ENCODE peak calls at places on chromosomes 2 and 18, in nine cellular contexts. M, Q, U, X, J, W, K, S and P are unnamed samples.

GRCh38 chr2:218375212-218375611 is 6.9 kb upstream of the SLC11A1 start:
- DNase-seq in M (no peak), Q (peak), U (no peak), X (no peak), J (no peak), W (no peak), K (no peak), S (no peak), P (no peak)

GRCh38 chr2:97728091-97728596 is 14.8 kb downstream of the ZAP70 start:
- DNase-seq in M (no peak), Q (no peak), U (peak), X (no peak), J (peak), W (no peak), K (no peak), S (no peak), P (no peak)

GRCh38 chr2:61272421-61273070 is 110.6 kb downstream of the C2orf74 start:
- DNase-seq in M (no peak), Q (peak), U (peak), X (no peak), J (no peak), W (no peak), K (no peak), S (no peak), P (no peak)

GRCh38 chr2:232349546-232349945 is 29.0 kb upstream of the ALPP start:
- DNase-seq in M (no peak), Q (no peak), U (no peak), X (peak), J (no peak), W (no peak), K (no peak), S (no peak), P (no peak)

GRCh38 chr2:212711851-212712250 is 173.2 kb upstream of the ERBB4 start:
- DNase-seq in M (no peak), Q (peak), U (peak), X (no peak), J (peak), W (no peak), K (no peak), S (no peak), P (no peak)

GRCh38 chr2:98445167-98445522 is 487 bp downstream of the INPP4A start:
- DNase-seq in M (no peak), Q (no peak), U (no peak), X (peak), J (no peak), W (no peak), K (no peak), S (no peak), P (no peak)

GRCh38 chr2:158644139-158644538 is 151.0 kb upstream of the DAPL1 start:
- DNase-seq in M (no peak), Q (peak), U (peak), X (no peak), J (no peak), W (no peak), K (no peak), S (no peak), P (no peak)

GRCh38 chr2:156054983-156055382 is 277.5 kb downstream of the NR4A2 start:
- DNase-seq in M (no peak), Q (no peak), U (no peak), X (no peak), J (no peak), W (no peak), K (no peak), S (no peak), P (no peak)

GRCh38 chr2:31236433-31237205 is 2.7 kb downstream of the EHD3 start:
- DNase-seq in M (peak), Q (no peak), U (no peak), X (no peak), J (no peak), W (peak), K (no peak), S (no peak), P (no peak)

DNA sequence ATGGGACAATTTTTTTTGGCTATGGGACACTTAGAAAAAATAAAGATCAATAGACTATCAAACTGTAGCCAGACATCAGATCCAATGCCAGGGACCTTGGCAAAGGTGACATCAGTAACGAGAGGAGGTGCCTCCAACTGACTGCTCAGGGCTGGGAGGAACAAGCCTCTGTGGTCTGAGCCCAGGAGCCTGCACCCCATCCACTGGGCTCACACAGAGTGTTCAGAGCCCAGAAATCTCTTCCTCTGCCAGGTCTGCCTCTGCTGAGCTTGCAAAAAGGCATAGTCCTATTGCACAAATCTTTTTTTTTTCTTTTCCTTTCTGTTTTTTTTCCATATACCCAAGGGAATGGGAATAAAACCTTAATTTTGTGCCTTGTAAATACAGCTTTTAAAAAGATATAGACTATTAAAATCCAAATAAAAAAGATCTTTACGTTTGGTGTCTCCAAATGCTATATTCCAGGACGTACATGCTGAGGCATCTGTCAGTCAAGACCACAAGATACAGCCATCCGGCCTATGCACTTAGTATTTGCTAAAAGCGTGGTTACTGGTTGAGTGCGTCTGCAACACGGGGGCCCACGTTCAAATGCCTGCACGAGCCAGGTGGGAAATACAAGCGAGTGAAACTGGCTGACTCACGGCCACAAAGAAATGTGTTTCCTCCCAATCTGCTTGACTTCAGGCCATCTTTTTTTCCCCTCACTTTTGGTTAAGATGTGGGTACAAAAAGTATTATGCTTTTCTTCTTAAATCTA is 7.8 kb upstream of the ARHGAP25 start:
- DNase-seq in M (no peak), Q (no peak), U (no peak), X (no peak), J (no peak), W (peak), K (peak), S (no peak), P (no peak)
- H3K4me3 ChIP-seq in M (no peak), Q (no peak), U (no peak), X (no peak), J (no peak), W (peak), K (no peak), S (no peak), P (no peak)

DNA sequence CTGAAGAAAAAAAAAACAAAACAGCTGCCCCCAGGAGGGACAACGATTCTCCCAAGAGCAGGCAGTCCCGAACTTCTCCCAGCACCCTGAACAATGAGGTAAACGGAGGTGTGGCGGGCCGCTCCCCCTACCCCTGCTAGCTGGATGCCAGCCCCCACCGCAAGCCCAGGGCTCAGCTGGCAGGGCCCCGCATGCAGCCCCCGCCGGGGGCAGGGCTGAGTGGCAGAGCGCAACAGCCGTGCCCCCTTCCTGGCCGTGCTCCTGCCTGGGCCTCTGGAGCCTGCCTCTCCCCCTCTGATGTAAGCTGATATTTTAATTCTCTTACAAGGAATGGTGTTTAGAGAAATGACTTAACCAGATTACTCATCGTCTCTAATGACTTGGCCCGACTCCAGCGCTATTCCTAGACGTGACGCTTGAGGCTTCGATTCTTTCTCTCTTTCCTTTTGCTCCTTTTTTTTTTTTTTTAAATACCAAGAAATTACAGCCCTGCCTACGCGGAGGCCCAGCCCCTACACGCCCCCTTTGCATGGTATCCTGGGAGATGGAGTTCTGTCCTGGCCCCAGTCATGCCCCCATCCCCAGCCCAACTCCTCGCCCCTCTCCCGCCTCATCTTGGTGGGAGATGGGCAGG is 4.6 kb upstream of the ARID5A start:
- DNase-seq in M (peak), Q (peak), U (peak), X (peak), J (peak), W (peak), K (peak), S (peak), P (no peak)
- H3K4me3 ChIP-seq in M (peak), Q (no peak), U (peak), X (no peak), J (peak), W (no peak), K (peak), S (peak), P (peak)

GRCh38 chr2:176159678-176160250 is 2.7 kb downstream of the HOXD3 start:
- DNase-seq in M (no peak), Q (no peak), U (no peak), X (no peak), J (no peak), W (no peak), K (no peak), S (peak), P (no peak)
- H3K4me3 ChIP-seq in M (peak), Q (no peak), U (no peak), X (no peak), J (no peak), W (no peak), K (no peak), S (peak), P (no peak)

GRCh38 chr2:66430906-66431619 is 3.9 kb upstream of the MEIS1 start:
- DNase-seq in M (no peak), Q (no peak), U (no peak), X (no peak), J (no peak), W (no peak), K (no peak), S (no peak), P (no peak)

GRCh38 chr2:66430195-66430905 is 4.6 kb upstream of the MEIS1 start:
- DNase-seq in M (no peak), Q (no peak), U (no peak), X (no peak), J (no peak), W (no peak), K (no peak), S (no peak), P (no peak)

GRCh38 chr2:66433695-66433944 is 1.3 kb upstream of the MEIS1 start:
- DNase-seq in M (no peak), Q (no peak), U (no peak), X (no peak), J (no peak), W (no peak), K (no peak), S (no peak), P (no peak)

GRCh38 chr2:66432801-66433694 is 1.9 kb upstream of the MEIS1 start:
- DNase-seq in M (peak), Q (peak), U (peak), X (peak), J (peak), W (no peak), K (no peak), S (peak), P (peak)

DNA sequence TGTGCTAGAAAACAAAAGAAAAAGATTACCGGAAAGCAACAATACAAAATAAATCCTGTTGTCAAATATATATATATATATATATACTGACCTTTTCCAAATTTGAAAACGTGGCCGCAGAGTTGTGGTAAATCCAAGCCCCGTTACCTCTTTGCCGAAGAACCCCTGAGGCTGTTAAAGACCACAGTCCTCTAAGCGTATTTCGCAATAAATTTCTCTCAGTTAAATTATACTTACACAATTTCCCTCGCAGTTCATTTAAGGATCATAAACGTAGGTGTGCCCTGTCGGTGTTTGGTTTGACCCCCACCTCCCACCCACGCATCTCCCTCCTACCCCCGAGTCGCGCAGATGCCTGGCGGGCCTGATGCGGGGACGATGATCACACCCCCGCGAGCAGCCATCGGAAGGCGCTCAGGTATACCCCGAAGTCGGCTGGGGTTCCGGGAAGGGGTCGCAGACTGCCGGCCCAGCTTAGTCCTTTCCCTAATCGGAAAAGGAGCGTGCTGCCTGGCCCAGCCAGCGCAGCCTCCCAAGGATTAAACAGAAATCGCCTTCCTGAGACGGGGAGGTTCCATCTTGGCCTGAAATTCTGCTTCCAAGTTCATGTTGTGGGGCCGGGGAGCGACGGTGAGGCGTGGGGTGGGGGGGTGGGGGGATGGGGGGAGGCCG is 2.9 kb upstream of the MEIS1 start:
- DNase-seq in M (no peak), Q (no peak), U (no peak), X (peak), J (no peak), W (no peak), K (no peak), S (peak), P (no peak)
- H3K4me3 ChIP-seq in M (peak), Q (peak), U (peak), X (no peak), J (peak), W (no peak), K (no peak), S (peak), P (no peak)

DNA sequence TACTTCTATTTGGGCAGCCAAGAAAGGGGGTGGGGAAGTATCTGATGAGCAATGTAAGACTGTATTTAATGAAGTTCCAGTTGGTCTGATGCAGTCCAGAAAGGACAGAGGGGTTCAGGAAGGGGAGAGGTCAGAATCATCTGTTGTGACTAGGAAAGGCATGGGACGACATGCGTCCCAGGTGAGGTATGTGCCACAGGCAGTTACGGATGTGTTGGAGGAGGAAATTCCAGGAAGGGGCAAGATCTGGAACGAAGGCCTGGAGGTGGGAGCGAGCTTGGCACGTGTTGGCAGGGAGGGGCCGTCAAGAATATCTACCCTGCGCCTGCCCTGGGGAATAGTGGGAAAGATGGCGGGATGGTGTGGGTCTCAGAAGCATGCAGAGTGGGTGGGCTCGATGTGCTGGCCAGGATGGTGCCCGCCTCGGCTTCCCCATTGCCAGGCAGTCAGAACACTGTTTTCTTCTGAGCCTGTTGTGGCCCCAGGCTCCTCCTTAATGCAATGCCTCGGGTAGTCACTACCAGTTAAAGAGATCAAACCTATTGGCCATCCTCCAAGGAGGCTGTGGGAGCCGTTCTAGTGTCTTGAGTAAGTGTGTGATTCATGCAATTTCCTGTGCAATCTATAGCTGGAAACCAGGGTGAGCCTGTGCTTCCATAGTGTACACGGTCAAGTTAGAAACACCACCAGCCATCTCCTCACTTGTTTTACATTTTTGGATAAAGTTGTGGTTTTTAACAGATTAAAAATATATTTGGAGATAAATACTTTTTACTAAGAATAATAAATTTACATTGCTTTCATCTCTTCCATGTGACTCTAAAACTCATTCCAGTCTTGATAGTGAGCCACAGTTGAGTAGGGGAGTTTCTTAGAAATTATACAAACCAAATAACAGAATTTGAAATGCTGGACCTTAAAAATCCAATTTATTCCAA is 57.6 kb upstream of the TXNDC2 start:
- DNase-seq in M (no peak), Q (peak), U (peak), X (no peak), J (peak), W (no peak), K (no peak), S (no peak), P (no peak)
- H3K4me3 ChIP-seq in M (no peak), Q (no peak), U (no peak), X (no peak), J (no peak), W (no peak), K (no peak), S (no peak), P (no peak)